ENCODE peak calls at places on chromosomes 11 and 22, in eight cellular contexts. M, W, C, U, K, J, H and Z are unnamed samples.
A peak's percentile ranks its signal among the peaks of the same experiment; 100 is the strongest.

GRCh38 chr22:48885271-48885918 is 942.3 kb downstream of the BRD1 start:
- DNase-seq in W (no peak), C (no peak), U (no peak), K (no peak), H (no peak), J (no peak), M (no peak), Z (no peak)

GRCh38 chr22:22198751-22199150 is 45.8 kb upstream of the VPREB1 start:
- DNase-seq in J (no peak), W (no peak), H (no peak), K (no peak), C (no peak), U (no peak), M (no peak), Z (no peak)

GRCh38 chr22:43835736-43836135 is 23.6 kb upstream of the EFCAB6 start:
- DNase-seq in W (no peak), J (no peak), C (no peak), H (no peak), M (no peak), U (no peak), K (no peak), Z (no peak)

GRCh38 chr11:10407055-10407454 is 48.0 kb upstream of the AMPD3 start:
- DNase-seq in W (peak; percentile 42), H (no peak), M (no peak), U (no peak), K (no peak), C (no peak), J (no peak), Z (no peak)

GRCh38 chr22:45240810-45241631 is at the start of gene KIAA0930:
- DNase-seq in H (peak; percentile 88), J (peak; percentile 86), K (peak; percentile 75), W (peak; percentile 86), U (peak; percentile 76), C (no peak), M (peak; percentile 63), Z (no peak)

GRCh38 chr11:111851636-111852035 is 19.7 kb downstream of the ALG9 start:
- DNase-seq in J (no peak), H (no peak), U (no peak), K (no peak), W (no peak), C (no peak), M (no peak), Z (no peak)

GRCh38 chr11:68832476-68833176 is 9.1 kb downstream of the CPT1A start:
- DNase-seq in C (no peak), M (no peak), K (no peak), W (no peak), J (no peak), H (peak; percentile 53), U (no peak), Z (no peak)

GRCh38 chr11:62880803-62881578 is at the start of gene SLC3A2:
- DNase-seq in J (peak; percentile 77), M (peak; percentile 79), W (peak; percentile 78), K (peak; percentile 78), H (peak; percentile 94), U (peak; percentile 82), C (peak; percentile 57), Z (peak; percentile 77)

GRCh38 chr11:9972917-9973504 is 309.1 kb downstream of the SWAP70 start:
- DNase-seq in W (peak; percentile 65), H (no peak), U (no peak), K (no peak), C (peak; percentile 25), J (no peak), M (no peak), Z (peak; percentile 7)